ENCODE peak calls at places on chromosomes 3 and 15, in six cellular contexts. V is HFF-Myc, O is B cell, Z is lower leg skin, G is SK-N-SH, S is GM06990. M is an unnamed sample.

GRCh38 chr3:45654344-45654934 is 34.8 kb upstream of the SACM1L start:
- DNase-seq in V (no peak), O (no peak), Z (no peak), G (no peak), S (no peak), M (no peak)

GRCh38 chr15:41928100-41928499 is 34.2 kb upstream of the SPTBN5 start:
- DNase-seq in V (no peak), O (no peak), Z (no peak), G (no peak), S (no peak), M (no peak)

GRCh38 chr3:127684871-127685707 is 12.3 kb downstream of the ABTB1 start:
- DNase-seq in V (no peak), O (no peak), Z (no peak), G (no peak), S (no peak), M (no peak)

GRCh38 chr15:66588537-66588936 is 22.7 kb upstream of the LCTL start:
- DNase-seq in V (no peak), O (no peak), Z (no peak), G (no peak), S (no peak), M (no peak)

GRCh38 chr3:39052613-39053012 is 797 bp downstream of the WDR48 start:
- DNase-seq in V (no peak), O (no peak), Z (no peak), G (peak; percentile 9), S (no peak), M (no peak)

GRCh38 chr15:80580107-80580506 is 115.0 kb upstream of the ABHD17C start:
- DNase-seq in V (peak; percentile 68), O (no peak), Z (peak; percentile 36), G (no peak), S (no peak), M (no peak)

GRCh38 chr3:40073310-40074007 is 236.0 kb upstream of the EIF1B start:
- DNase-seq in V (no peak), O (no peak), Z (no peak), G (no peak), S (no peak), M (no peak)

GRCh38 chr3:183117046-183117445 is 17.8 kb upstream of the MCCC1 start:
- DNase-seq in V (no peak), O (no peak), Z (no peak), G (no peak), S (no peak), M (no peak)

GRCh38 chr15:64193971-64194370 is 31.1 kb upstream of the PPIB start:
- DNase-seq in V (no peak), O (no peak), Z (no peak), G (no peak), S (no peak), M (no peak)

GRCh38 chr3:1091276-1091675 is 1.5 kb upstream of the CNTN6 start:
- DNase-seq in V (no peak), O (no peak), Z (no peak), G (no peak), S (no peak), M (no peak)

GRCh38 chr3:64560802-64561502 is 126.8 kb downstream of the ADAMTS9 start:
- DNase-seq in V (no peak), O (no peak), Z (no peak), G (no peak), S (no peak), M (no peak)

GRCh38 chr15:82874961-82875360 is 65.5 kb downstream of the WHAMM start:
- DNase-seq in V (no peak), O (no peak), Z (no peak), G (no peak), S (no peak), M (no peak)

GRCh38 chr3:187753516-187753915 is 8.2 kb upstream of the BCL6 start:
- DNase-seq in V (no peak), O (no peak), Z (no peak), G (no peak), S (no peak), M (no peak)

GRCh38 chr15:101723161-101723873 is 956 bp downstream of the TARS3 start:
- DNase-seq in V (peak; percentile 5), O (peak; percentile 41), Z (no peak), G (peak; percentile 22), S (peak; percentile 53), M (peak; percentile 57)

GRCh38 chr3:157136647-157137387 is 23.1 kb downstream of the CCNL1 start:
- DNase-seq in V (no peak), O (no peak), Z (no peak), G (no peak), S (no peak), M (no peak)

GRCh38 chr3:159824341-159824740 is 164.3 kb upstream of the IL12A start:
- DNase-seq in V (no peak), O (no peak), Z (no peak), G (no peak), S (no peak), M (no peak)

GRCh38 chr3:44957986-44958385 is 18.0 kb downstream of the ZDHHC3 start:
- DNase-seq in V (no peak), O (no peak), Z (no peak), G (peak; percentile 57), S (no peak), M (no peak)

GRCh38 chr15:63982381-63982854 is 63.9 kb downstream of the DAPK2 start:
- DNase-seq in V (no peak), O (no peak), Z (no peak), G (no peak), S (no peak), M (no peak)

GRCh38 chr15:35958021-35958420 is 412.1 kb upstream of the DPH6 start:
- DNase-seq in V (no peak), O (no peak), Z (no peak), G (peak; percentile 22), S (no peak), M (no peak)

GRCh38 chr3:40445062-40445461 is 12.1 kb upstream of the RPL14 start:
- DNase-seq in V (no peak), O (no peak), Z (no peak), G (no peak), S (no peak), M (no peak)

GRCh38 chr3:54433846-54434245 is 311.5 kb downstream of the CACNA2D3 start:
- DNase-seq in V (no peak), O (no peak), Z (no peak), G (peak; percentile 20), S (no peak), M (no peak)

GRCh38 chr3:194370753-194371152 is 1.2 kb upstream of the LRRC15 start:
- DNase-seq in V (no peak), O (no peak), Z (no peak), G (no peak), S (no peak), M (no peak)

GRCh38 chr15:52185151-52185561 is 6.0 kb downstream of the GNB5 start:
- DNase-seq in V (no peak), O (no peak), Z (no peak), G (no peak), S (no peak), M (no peak)

GRCh38 chr15:81000144-81000625 is 538 bp upstream of the TLNRD1 start:
- DNase-seq in V (no peak), O (no peak), Z (no peak), G (no peak), S (no peak), M (no peak)

GRCh38 chr3:64214002-64214696 is 11.1 kb downstream of the PRICKLE2 start:
- DNase-seq in V (peak; percentile 76), O (no peak), Z (no peak), G (peak; percentile 16), S (no peak), M (no peak)

DNA sequence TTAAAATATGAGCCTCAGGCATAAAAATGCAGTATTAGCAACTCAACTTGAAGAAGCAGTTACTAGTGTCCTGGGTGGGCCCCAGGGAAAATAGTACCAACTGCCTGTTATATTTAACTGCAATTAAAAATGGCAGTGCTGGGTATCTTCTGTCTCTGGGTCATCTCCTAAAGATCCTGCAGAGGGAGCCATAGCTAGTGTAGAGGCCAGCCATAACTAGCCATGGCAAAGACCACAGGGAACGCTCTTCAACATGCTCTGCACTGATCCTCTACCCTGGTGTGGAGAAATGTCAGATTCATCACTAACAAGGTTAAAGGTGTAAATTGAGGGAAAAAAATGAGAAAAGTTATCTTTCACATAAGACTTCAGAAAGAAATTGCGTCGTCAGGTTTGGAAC is 181.3 kb downstream of the SNRPN start:
- DNase-seq in V (no peak), O (no peak), Z (no peak), G (peak; percentile 2), S (no peak), M (no peak)
- TF ChIP-seq CTCF in V (peak; percentile 12), O (no peak), Z (no peak), G (peak; percentile 47), S (peak; percentile 8), M (peak; percentile 5)

DNA sequence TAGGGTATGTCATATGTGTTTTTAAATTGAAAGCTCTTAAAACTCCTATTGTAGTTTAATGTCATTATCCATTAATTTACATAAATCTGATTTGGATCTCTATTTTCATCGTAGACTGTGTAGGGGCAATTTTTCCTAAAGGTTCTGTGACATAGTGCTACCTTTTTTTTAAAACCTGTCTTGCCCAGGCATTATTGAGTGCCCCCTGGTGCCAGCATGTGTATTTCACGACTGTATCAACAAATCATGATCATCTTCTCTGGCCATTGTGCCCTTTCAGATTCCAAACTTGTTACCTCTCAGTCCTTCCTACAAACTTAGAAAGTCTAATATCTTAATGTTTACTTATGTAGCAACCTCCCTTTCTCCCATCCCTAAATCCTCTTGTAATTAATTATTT is 97.2 kb upstream of the FLNB start:
- DNase-seq in V (no peak), O (peak; percentile 43), Z (no peak), G (peak; percentile 22), S (no peak), M (no peak)
- TF ChIP-seq CTCF in V (peak; percentile 41), O (peak; percentile 57), Z (no peak), G (peak; percentile 58), S (peak; percentile 53), M (no peak)

DNA sequence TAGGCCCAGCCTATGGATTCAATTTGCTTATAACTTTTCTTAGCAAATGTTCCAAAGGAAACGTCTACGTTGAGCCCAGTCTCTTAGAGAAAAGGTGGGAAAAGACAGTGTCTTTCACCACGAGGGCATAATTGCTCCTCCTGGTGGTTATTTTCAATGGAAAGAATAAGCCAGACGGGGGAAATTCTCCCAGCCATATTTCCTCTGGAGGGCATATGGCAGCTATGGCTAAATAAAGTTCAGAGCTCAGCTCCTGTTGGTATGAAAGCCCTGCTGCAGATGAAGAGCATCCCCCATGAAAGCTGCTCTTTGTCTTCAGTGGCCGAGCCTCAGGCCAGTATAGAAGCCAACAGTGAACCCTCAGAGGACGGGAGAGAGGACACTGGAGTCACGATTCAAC is 297.9 kb downstream of the RYR3 start:
- DNase-seq in V (no peak), O (no peak), Z (no peak), G (peak; percentile 15), S (no peak), M (no peak)
- TF ChIP-seq CTCF in V (peak; percentile 33), O (no peak), Z (no peak), G (peak; percentile 49), S (no peak), M (no peak)

DNA sequence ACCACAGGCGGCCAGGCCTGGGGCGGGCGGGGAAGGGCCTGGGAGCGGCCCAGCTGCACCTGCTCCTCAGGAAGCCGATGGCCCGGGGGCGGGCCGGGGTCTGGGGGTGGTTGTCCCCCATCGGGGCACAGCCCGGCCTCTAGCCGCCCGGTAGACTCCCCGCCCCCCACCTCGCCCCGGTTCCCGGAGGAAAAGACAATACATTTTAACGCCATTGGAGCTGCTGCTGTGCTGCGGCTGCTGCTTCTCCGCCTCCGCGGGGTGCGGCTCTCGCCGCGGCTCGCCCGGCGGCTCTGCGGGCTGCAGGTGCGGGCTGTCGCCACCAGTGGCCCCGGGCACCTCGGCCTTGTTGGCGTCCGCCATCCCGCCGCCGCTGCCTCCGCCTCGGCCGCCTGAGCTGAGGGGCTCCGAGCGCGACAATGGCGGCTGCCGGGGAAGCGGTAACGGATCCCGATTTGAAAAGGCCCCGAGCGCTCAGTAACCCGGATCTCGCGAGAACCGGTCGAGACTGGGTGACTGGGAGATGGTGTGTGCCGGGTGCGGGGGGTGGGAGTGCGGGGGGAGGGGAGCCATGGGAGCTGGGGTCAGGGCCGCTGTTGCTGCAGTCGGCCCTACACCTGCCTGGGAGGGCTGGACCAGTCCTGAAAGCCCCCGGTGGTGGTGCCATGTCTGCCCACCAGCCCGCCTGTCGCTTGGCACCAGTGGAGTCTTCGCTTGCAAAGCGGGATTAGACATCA is at the start of gene MYEF2:
- DNase-seq in V (peak; percentile 19), O (peak; percentile 67), Z (no peak), G (peak; percentile 94), S (peak; percentile 69), M (peak; percentile 87)
- TF ChIP-seq CTCF in V (no peak), O (peak; percentile 35), Z (no peak), G (no peak), S (no peak), M (no peak)

M was measured in GM13976.